ENCODE peak calls at places on chromosomes 11 and 22, in nine cellular contexts. C is AG04450; K is iPS DF 19.7; F is hepatic stellate cell; T is chondrocyte; X is posterior vena cava; W is activated CD4-positive, alpha-beta memory T cell treated with anti-CD3 and anti-CD28 coated beads for 36 hours; P is SW480; E is anterior cingulate cortex. R is an unnamed sample.

GRCh38 chr11:61669417-61669816 is 10.8 kb upstream of the DAGLA start:
- DNase-seq in C (no peak), K (no peak), F (no peak), T (no peak), X (no peak), W (no peak), P (no peak), E (no peak), R (no peak)

GRCh38 chr11:69415411-69416122 is 65.9 kb upstream of the LINC01488 start:
- DNase-seq in C (no peak), K (no peak), F (no peak), T (no peak), X (peak; percentile 49), W (no peak), P (no peak), E (no peak), R (no peak)

GRCh38 chr11:98740335-98740734 is 280.4 kb upstream of the CNTN5 start:
- DNase-seq in C (no peak), K (no peak), F (no peak), T (no peak), X (no peak), W (no peak), P (no peak), E (no peak), R (no peak)

GRCh38 chr22:40560551-40560950 is 76.0 kb downstream of the MRTFA start:
- DNase-seq in C (peak; percentile 3), K (no peak), F (no peak), T (no peak), X (no peak), W (peak; percentile 47), P (no peak), E (peak; percentile 2), R (no peak)

GRCh38 chr11:41286751-41287150 is 172.7 kb downstream of the LRRC4C start:
- DNase-seq in C (no peak), K (no peak), F (no peak), T (no peak), X (no peak), W (no peak), P (no peak), E (no peak), R (no peak)

GRCh38 chr11:23406131-23406819 is 546.0 kb upstream of the CCDC179 start:
- DNase-seq in C (no peak), K (no peak), F (no peak), T (no peak), X (peak; percentile 80), W (no peak), P (no peak), E (no peak), R (peak; percentile 84)

GRCh38 chr11:32431657-32432056 is 3.7 kb downstream of the WT1 start:
- DNase-seq in C (no peak), K (no peak), F (no peak), T (no peak), X (no peak), W (no peak), P (no peak), E (no peak), R (no peak)

GRCh38 chr22:33130473-33130872 is 72.3 kb upstream of the SYN3 start:
- DNase-seq in C (no peak), K (no peak), F (no peak), T (no peak), X (no peak), W (no peak), P (no peak), E (no peak), R (no peak)

GRCh38 chr11:76592025-76592914 is 78.3 kb downstream of the LRRC32 start:
- DNase-seq in C (no peak), K (no peak), F (peak; percentile 0), T (no peak), X (no peak), W (no peak), P (no peak), E (no peak), R (no peak)

R was measured in osteocyte.